ENCODE peak calls at places on chromosomes 7 and 10, in nine cellular contexts. One of them, this sample, is unnamed.

GRCh38 chr10:62374862-62375710 is 917 bp downstream of the ZNF365 start:
- DNase-seq in brain microvascular endothelial cell: no peak
- DNase-seq in PC-9: peak
- DNase-seq in heart right ventricle: no peak
- DNase-seq in testis: no peak
- DNase-seq in H7: no peak
- DNase-seq in adipocyte: peak
- DNase-seq in GDM1: no peak
- DNase-seq in GM23248: peak
- DNase-seq in this sample: no peak

GRCh38 chr10:117502421-117503169 is 40.0 kb upstream of the EMX2 start:
- DNase-seq in brain microvascular endothelial cell: no peak
- DNase-seq in PC-9: no peak
- DNase-seq in heart right ventricle: no peak
- DNase-seq in testis: no peak
- DNase-seq in H7: no peak
- DNase-seq in adipocyte: no peak
- DNase-seq in GDM1: no peak
- DNase-seq in GM23248: no peak
- DNase-seq in this sample: no peak

GRCh38 chr10:120944586-120945125 is 93.5 kb downstream of the WDR11 start:
- DNase-seq in brain microvascular endothelial cell: no peak
- DNase-seq in PC-9: no peak
- DNase-seq in heart right ventricle: no peak
- DNase-seq in testis: no peak
- DNase-seq in H7: no peak
- DNase-seq in adipocyte: no peak
- DNase-seq in GDM1: no peak
- DNase-seq in GM23248: no peak
- DNase-seq in this sample: no peak

GRCh38 chr10:95260397-95260881 is 30.4 kb downstream of the PDLIM1 start:
- DNase-seq in brain microvascular endothelial cell: peak
- DNase-seq in PC-9: peak
- DNase-seq in heart right ventricle: no peak
- DNase-seq in testis: no peak
- DNase-seq in H7: no peak
- DNase-seq in adipocyte: peak
- DNase-seq in GDM1: no peak
- DNase-seq in GM23248: peak
- DNase-seq in this sample: no peak

GRCh38 chr7:18117482-18117881 is 89.8 kb upstream of the PRPS1L1 start:
- DNase-seq in brain microvascular endothelial cell: peak
- DNase-seq in PC-9: no peak
- DNase-seq in heart right ventricle: no peak
- DNase-seq in testis: no peak
- DNase-seq in H7: no peak
- DNase-seq in adipocyte: peak
- DNase-seq in GDM1: no peak
- DNase-seq in GM23248: peak
- DNase-seq in this sample: no peak

GRCh38 chr7:99928994-99929729 is at the start of gene GJC3:
- DNase-seq in brain microvascular endothelial cell: peak
- DNase-seq in PC-9: peak
- DNase-seq in heart right ventricle: peak
- DNase-seq in testis: peak
- DNase-seq in H7: peak
- DNase-seq in adipocyte: peak
- DNase-seq in GDM1: peak
- DNase-seq in GM23248: peak
- DNase-seq in this sample: peak

GRCh38 chr7:138891446-138891810 is 89.8 kb downstream of the KIAA1549 start:
- DNase-seq in brain microvascular endothelial cell: no peak
- DNase-seq in PC-9: no peak
- DNase-seq in heart right ventricle: no peak
- DNase-seq in testis: no peak
- DNase-seq in H7: no peak
- DNase-seq in adipocyte: peak
- DNase-seq in GDM1: no peak
- DNase-seq in GM23248: peak
- DNase-seq in this sample: no peak

GRCh38 chr10:95755511-95756004 is 405 bp upstream of the ENTPD1 start:
- DNase-seq in brain microvascular endothelial cell: no peak
- DNase-seq in PC-9: no peak
- DNase-seq in heart right ventricle: no peak
- DNase-seq in testis: no peak
- DNase-seq in H7: peak
- DNase-seq in adipocyte: peak
- DNase-seq in GDM1: no peak
- DNase-seq in GM23248: no peak
- DNase-seq in this sample: peak

GRCh38 chr7:143434660-143435059 is 8.6 kb upstream of the TAS2R60 start:
- DNase-seq in brain microvascular endothelial cell: no peak
- DNase-seq in PC-9: no peak
- DNase-seq in heart right ventricle: peak
- DNase-seq in testis: no peak
- DNase-seq in H7: no peak
- DNase-seq in adipocyte: no peak
- DNase-seq in GDM1: no peak
- DNase-seq in GM23248: peak
- DNase-seq in this sample: no peak

GRCh38 chr7:157612664-157613561 is 276.1 kb downstream of the DNAJB6 start:
- DNase-seq in brain microvascular endothelial cell: peak
- DNase-seq in PC-9: no peak
- DNase-seq in heart right ventricle: peak
- DNase-seq in testis: peak
- DNase-seq in H7: peak
- DNase-seq in adipocyte: no peak
- DNase-seq in GDM1: no peak
- DNase-seq in GM23248: no peak
- DNase-seq in this sample: peak

GRCh38 chr7:14069961-14070360 is 80.5 kb upstream of the ETV1 start:
- DNase-seq in brain microvascular endothelial cell: no peak
- DNase-seq in PC-9: no peak
- DNase-seq in heart right ventricle: no peak
- DNase-seq in testis: no peak
- DNase-seq in H7: no peak
- DNase-seq in adipocyte: no peak
- DNase-seq in GDM1: peak
- DNase-seq in GM23248: no peak
- DNase-seq in this sample: no peak

GRCh38 chr7:155219154-155219531 is 78.5 kb upstream of the INSIG1 start:
- DNase-seq in brain microvascular endothelial cell: no peak
- DNase-seq in PC-9: no peak
- DNase-seq in heart right ventricle: no peak
- DNase-seq in testis: no peak
- DNase-seq in H7: peak
- DNase-seq in adipocyte: no peak
- DNase-seq in GDM1: no peak
- DNase-seq in GM23248: no peak
- DNase-seq in this sample: no peak